ENCODE peak calls at places on chromosomes 3 and 15, in five cellular contexts. T is brain microvascular endothelial cell, P is ELF-1, H is EH, L is GM23338. O is an unnamed sample.

GRCh38 chr3:58355174-58355573 is 22.5 kb downstream of the PXK start:
- DNase-seq in T (no peak), P (no peak), H (no peak), L (no peak), O (no peak)

GRCh38 chr3:33592999-33593398 is 125.1 kb downstream of the CLASP2 start:
- DNase-seq in T (no peak), P (no peak), H (no peak), L (no peak), O (no peak)

GRCh38 chr3:195196266-195196665 is 74.7 kb downstream of the XXYLT1 start:
- DNase-seq in T (peak), P (no peak), H (peak), L (no peak), O (no peak)

GRCh38 chr15:32981536-32981935 is 213.0 kb downstream of the FMN1 start:
- DNase-seq in T (no peak), P (no peak), H (peak), L (no peak), O (no peak)

GRCh38 chr3:134430950-134431445 is 54.8 kb downstream of the ANAPC13 start:
- DNase-seq in T (peak), P (no peak), H (peak), L (no peak), O (no peak)

GRCh38 chr3:114714957-114715356 is 421.1 kb downstream of the TIGIT start:
- DNase-seq in T (no peak), P (no peak), H (no peak), L (no peak), O (no peak)

GRCh38 chr3:171115667-171116066 is 89.1 kb upstream of the SLC2A2 start:
- DNase-seq in T (no peak), P (no peak), H (peak), L (no peak), O (no peak)

GRCh38 chr3:177089120-177089519 is 108.2 kb downstream of the TBL1XR1 start:
- DNase-seq in T (no peak), P (peak), H (no peak), L (peak), O (no peak)

GRCh38 chr3:120177907-120178306 is 83.7 kb upstream of the GSK3B start:
- DNase-seq in T (no peak), P (peak), H (peak), L (peak), O (no peak)

GRCh38 chr3:27483117-27484001 is 825 bp downstream of the SLC4A7 start:
- DNase-seq in T (peak), P (peak), H (peak), L (peak), O (peak)

O was measured in T-helper 9 cell.